ENCODE peak calls at places on chromosomes 1 and 21, in nine cellular contexts. A is stimulated activated CD8-positive, alpha-beta memory T cell treated with anti-CD3 and anti-CD28 coated beads, Interleukin-4, amount 100 ng/mL, for 1 hour; K is activated T-cell treated with anti-CD3 and anti-CD28 coated beads, Interleukin-2, amount 50 U/mL, for 72 hours; N is HFF-Myc; F is stimulated activated CD4-positive, alpha-beta T cell treated with anti-CD3 and anti-CD28 coated beads, Interleukin-2, amount 100 ng/mL, for 24 hours; R is GM06990; X is non-pigmented ciliary epithelial cell; V is activated effector memory CD4-positive, alpha-beta T cell treated with Interleukin-2 at 50 U/mL for 16 hours; S is GM12891. I is an unnamed sample.

GRCh38 chr1:156926175-156926574 is 5.7 kb downstream of the LRRC71 start:
- DNase-seq in A (no peak), K (peak; percentile 73), N (peak; percentile 56), F (peak; percentile 39), R (no peak), X (no peak), V (no peak), S (no peak), I (peak; percentile 74)

GRCh38 chr1:17248781-17249180 is at the start of gene PADI3:
- DNase-seq in A (no peak), K (no peak), N (no peak), F (no peak), R (no peak), X (no peak), V (no peak), S (no peak), I (no peak)

GRCh38 chr21:14545906-14546480 is at the start of gene SAMSN1:
- DNase-seq in A (no peak), K (peak; percentile 70), N (no peak), F (peak; percentile 69), R (no peak), X (no peak), V (peak; percentile 56), S (no peak), I (peak; percentile 34)

GRCh38 chr1:84429231-84429630 is 30.9 kb downstream of the DNASE2B start:
- DNase-seq in A (no peak), K (no peak), N (no peak), F (no peak), R (no peak), X (no peak), V (no peak), S (no peak), I (no peak)

GRCh38 chr1:221993444-221993948 is 251.6 kb upstream of the DUSP10 start:
- DNase-seq in A (no peak), K (peak; percentile 14), N (no peak), F (no peak), R (no peak), X (no peak), V (no peak), S (no peak), I (no peak)

GRCh38 chr1:245404527-245404926 is 249.7 kb downstream of the KIF26B start:
- DNase-seq in A (no peak), K (no peak), N (no peak), F (no peak), R (no peak), X (no peak), V (no peak), S (no peak), I (no peak)

GRCh38 chr1:77514871-77515776 is 167.3 kb downstream of the ZZZ3 start:
- DNase-seq in A (no peak), K (no peak), N (peak; percentile 77), F (no peak), R (no peak), X (no peak), V (no peak), S (no peak), I (no peak)

GRCh38 chr1:17405898-17406759 is 33.3 kb downstream of the RCC2 start:
- DNase-seq in A (no peak), K (peak; percentile 55), N (peak; percentile 32), F (peak; percentile 38), R (no peak), X (no peak), V (no peak), S (peak; percentile 78), I (peak; percentile 63)

GRCh38 chr1:6909401-6909800 is 124.1 kb downstream of the CAMTA1 start:
- DNase-seq in A (no peak), K (no peak), N (no peak), F (no peak), R (no peak), X (no peak), V (no peak), S (no peak), I (no peak)

GRCh38 chr1:228464487-228464983 is 22.6 kb upstream of the RNF187 start:
- DNase-seq in A (peak; percentile 55), K (peak; percentile 90), N (no peak), F (peak; percentile 88), R (peak; percentile 80), X (no peak), V (peak; percentile 83), S (peak; percentile 62), I (peak; percentile 50)

GRCh38 chr1:94527447-94528031 is 14.0 kb downstream of the F3 start:
- DNase-seq in A (no peak), K (no peak), N (no peak), F (no peak), R (no peak), X (no peak), V (no peak), S (no peak), I (no peak)

GRCh38 chr1:88685239-88685604 is 1.1 kb downstream of the PKN2 start:
- DNase-seq in A (no peak), K (no peak), N (no peak), F (no peak), R (no peak), X (no peak), V (no peak), S (no peak), I (no peak)

GRCh38 chr1:188027613-188028012 is 1198.9 kb downstream of the PLA2G4A start:
- DNase-seq in A (no peak), K (no peak), N (peak; percentile 41), F (no peak), R (peak; percentile 47), X (peak; percentile 87), V (no peak), S (no peak), I (no peak)

GRCh38 chr1:198936371-198937083 is 297.7 kb downstream of the PTPRC start:
- DNase-seq in A (no peak), K (no peak), N (no peak), F (no peak), R (no peak), X (no peak), V (no peak), S (no peak), I (no peak)

GRCh38 chr1:167076136-167076710 is 14.0 kb downstream of the GPA33 start:
- DNase-seq in A (no peak), K (no peak), N (no peak), F (no peak), R (no peak), X (no peak), V (no peak), S (no peak), I (no peak)

GRCh38 chr1:182861994-182862393 is 22.8 kb downstream of the DHX9 start:
- DNase-seq in A (no peak), K (no peak), N (no peak), F (no peak), R (no peak), X (peak; percentile 67), V (no peak), S (no peak), I (no peak)

GRCh38 chr1:193308438-193308837 is 122.0 kb upstream of the B3GALT2 start:
- DNase-seq in A (no peak), K (no peak), N (no peak), F (no peak), R (no peak), X (no peak), V (no peak), S (no peak), I (no peak)

GRCh38 chr21:36701912-36702621 is 3.2 kb downstream of the SIM2 start:
- DNase-seq in A (no peak), K (no peak), N (no peak), F (no peak), R (no peak), X (no peak), V (no peak), S (no peak), I (no peak)

GRCh38 chr21:44076316-44076715 is 30.9 kb upstream of the PWP2 start:
- DNase-seq in A (no peak), K (no peak), N (no peak), F (no peak), R (no peak), X (no peak), V (no peak), S (no peak), I (no peak)

GRCh38 chr1:225851810-225852209 is 30.4 kb downstream of the TMEM63A start:
- DNase-seq in A (no peak), K (no peak), N (no peak), F (no peak), R (peak; percentile 52), X (no peak), V (no peak), S (peak; percentile 47), I (no peak)

GRCh38 chr1:53190210-53190611 is 6.4 kb upstream of the CPT2 start:
- DNase-seq in A (no peak), K (no peak), N (no peak), F (no peak), R (no peak), X (no peak), V (no peak), S (no peak), I (no peak)

GRCh38 chr1:36177589-36178463 is 21.9 kb downstream of the MAP7D1 start:
- DNase-seq in A (no peak), K (no peak), N (no peak), F (no peak), R (no peak), X (no peak), V (no peak), S (no peak), I (no peak)

GRCh38 chr1:113929750-113930498 is 800 bp downstream of the HIPK1 start:
- DNase-seq in A (peak; percentile 32), K (peak; percentile 62), N (no peak), F (peak; percentile 65), R (peak; percentile 69), X (no peak), V (peak; percentile 45), S (peak; percentile 33), I (peak; percentile 63)

GRCh38 chr21:43654806-43655489 is 4.3 kb downstream of the HSF2BP start:
- DNase-seq in A (no peak), K (no peak), N (peak; percentile 40), F (no peak), R (no peak), X (no peak), V (no peak), S (no peak), I (no peak)

GRCh38 chr1:110464340-110464739 is 13.4 kb downstream of the PROK1 start:
- DNase-seq in A (no peak), K (no peak), N (no peak), F (no peak), R (no peak), X (peak; percentile 46), V (no peak), S (no peak), I (no peak)

I was measured in stomach.